ENCODE peak calls at places on chromosomes 2 and 18, in ten cellular contexts. G is NCI-H1092 treated with DMSO at 0.1 percent for 48 hours; Q is ACHN; D is CD8-positive, alpha-beta T cell; K is AG10803; R is caudate nucleus; T is M059J; X is CD8-positive, alpha-beta memory T cell; L is CD4-positive, alpha-beta memory T cell; A is frontal cortex. N is an unnamed sample.

GRCh38 chr2:71530246-71530986 is 77.1 kb downstream of the DYSF start:
- DNase-seq in R (no peak), K (peak; percentile 39), Q (peak; percentile 63), L (no peak), D (no peak), G (peak; percentile 12), A (peak; percentile 48), X (no peak), T (peak; percentile 33), N (no peak)

GRCh38 chr2:33395660-33396249 is 80.7 kb upstream of the RASGRP3 start:
- DNase-seq in G (peak; percentile 0), A (no peak), T (peak; percentile 59), R (no peak), X (no peak), Q (peak; percentile 59), L (no peak), K (peak; percentile 69), D (peak; percentile 45), N (no peak)

GRCh38 chr2:45643095-45643494 is 8.4 kb upstream of the PRKCE start:
- DNase-seq in G (no peak), L (no peak), Q (no peak), K (no peak), A (no peak), X (no peak), D (no peak), T (peak; percentile 12), R (no peak), N (no peak)

GRCh38 chr2:60247471-60247870 is 306.0 kb downstream of the BCL11A start:
- DNase-seq in R (no peak), T (no peak), X (no peak), Q (no peak), K (no peak), L (no peak), D (no peak), A (no peak), G (no peak), N (no peak)

GRCh38 chr2:241770185-241770935 is 6.3 kb upstream of the GAL3ST2 start:
- DNase-seq in K (no peak), Q (no peak), X (no peak), T (no peak), L (no peak), G (no peak), A (peak; percentile 30), D (no peak), R (no peak), N (no peak)

GRCh38 chr2:218022851-218023530 is 20.2 kb upstream of the TNS1 start:
- DNase-seq in K (no peak), G (no peak), X (peak; percentile 5), R (no peak), Q (no peak), L (no peak), D (no peak), T (no peak), A (no peak), N (no peak)

GRCh38 chr18:56298935-56299334 is 339.5 kb downstream of the TXNL1 start:
- DNase-seq in D (no peak), K (peak; percentile 27), L (no peak), R (no peak), A (no peak), Q (no peak), G (no peak), T (peak; percentile 75), X (no peak), N (peak; percentile 48)

GRCh38 chr2:10581990-10582389 is 107.8 kb downstream of the NOL10 start:
- DNase-seq in X (no peak), A (no peak), T (no peak), G (no peak), D (no peak), Q (no peak), K (no peak), R (no peak), L (no peak), N (no peak)

GRCh38 chr2:230779141-230779523 is 66.5 kb downstream of the CAB39 start:
- DNase-seq in A (no peak), X (no peak), D (no peak), L (no peak), T (no peak), Q (no peak), G (no peak), K (no peak), R (no peak), N (no peak)

GRCh38 chr2:37895135-37895534 is 30.0 kb upstream of the RMDN2 start:
- DNase-seq in Q (no peak), L (no peak), R (no peak), A (no peak), X (no peak), T (no peak), K (no peak), G (no peak), D (no peak), N (no peak)

GRCh38 chr18:46035701-46036680 is 36.1 kb downstream of the PSTPIP2 start:
- DNase-seq in T (peak; percentile 67), K (peak; percentile 75), R (no peak), A (no peak), X (no peak), D (no peak), G (no peak), L (no peak), Q (no peak), N (no peak)

GRCh38 chr2:172094319-172095145 is 8.2 kb downstream of the DLX2 start:
- DNase-seq in X (no peak), A (peak; percentile 68), R (no peak), Q (peak; percentile 74), L (no peak), G (peak; percentile 25), T (peak; percentile 60), K (no peak), D (no peak), N (no peak)

GRCh38 chr18:51182824-51183223 is 14.7 kb downstream of the MEX3C start:
- DNase-seq in G (no peak), L (no peak), A (no peak), K (no peak), Q (no peak), X (no peak), T (no peak), R (no peak), D (no peak), N (no peak)

GRCh38 chr2:149562304-149562703 is 25.3 kb downstream of the MMADHC start:
- DNase-seq in L (no peak), K (peak; percentile 50), D (no peak), R (no peak), T (peak; percentile 83), G (no peak), X (no peak), A (no peak), Q (peak; percentile 23), N (no peak)

GRCh38 chr2:230868947-230869690 is 4.4 kb downstream of the ITM2C start:
- DNase-seq in X (no peak), Q (no peak), D (no peak), G (no peak), T (no peak), R (no peak), K (no peak), A (no peak), L (no peak), N (no peak)

GRCh38 chr2:240136671-240137292 is 677 bp upstream of the COPS9 start:
- DNase-seq in R (no peak), T (no peak), G (no peak), D (no peak), A (no peak), L (no peak), Q (no peak), X (no peak), K (no peak), N (no peak)

GRCh38 chr2:62868947-62869346 is 163.4 kb downstream of the EHBP1 start:
- DNase-seq in K (no peak), A (no peak), D (no peak), R (no peak), G (no peak), X (no peak), L (no peak), Q (no peak), T (no peak), N (no peak)

GRCh38 chr2:225319872-225320271 is 79.6 kb upstream of the NYAP2 start:
- DNase-seq in D (no peak), T (no peak), A (no peak), Q (no peak), G (no peak), K (no peak), L (no peak), R (no peak), X (no peak), N (no peak)

GRCh38 chr2:241981076-241981700 is 111.7 kb downstream of the RTP5 start:
- DNase-seq in X (no peak), T (peak; percentile 5), K (no peak), Q (no peak), R (no peak), A (no peak), L (no peak), D (no peak), G (no peak), N (no peak)

GRCh38 chr18:24296273-24296672 is 101.4 kb downstream of the OSBPL1A start:
- DNase-seq in X (no peak), A (no peak), K (no peak), L (no peak), Q (no peak), T (no peak), G (no peak), R (no peak), D (no peak), N (no peak)

GRCh38 chr2:234240917-234241316 is 190.4 kb downstream of the SPP2 start:
- DNase-seq in L (no peak), A (no peak), G (no peak), K (peak; percentile 80), R (no peak), T (peak; percentile 82), X (no peak), Q (peak; percentile 61), D (no peak), N (no peak)

GRCh38 chr2:1052671-1053270 is 102.1 kb downstream of the SNTG2 start:
- DNase-seq in K (peak; percentile 52), X (no peak), T (no peak), L (no peak), G (peak; percentile 24), Q (no peak), A (no peak), D (no peak), R (no peak), N (no peak)

GRCh38 chr2:84181927-84182326 is 277.2 kb downstream of the SUCLG1 start:
- DNase-seq in D (no peak), K (no peak), X (no peak), Q (no peak), R (no peak), T (no peak), G (no peak), A (no peak), L (no peak), N (no peak)

GRCh38 chr2:235240574-235240973 is 253.3 kb upstream of the AGAP1 start:
- DNase-seq in X (no peak), Q (no peak), A (no peak), L (no peak), D (no peak), R (no peak), G (no peak), T (no peak), K (no peak), N (no peak)

GRCh38 chr2:196555726-196556125 is 83.8 kb upstream of the CCDC150 start:
- DNase-seq in D (no peak), L (no peak), X (no peak), R (no peak), K (peak; percentile 0), T (peak; percentile 59), G (no peak), A (no peak), Q (no peak), N (no peak)

GRCh38 chr2:196369967-196370366 is 198.6 kb upstream of the STK17B start:
- DNase-seq in T (peak; percentile 7), K (no peak), X (no peak), Q (no peak), G (no peak), R (no peak), D (no peak), L (no peak), A (no peak), N (peak; percentile 22)

GRCh38 chr2:199223791-199224190 is 233.9 kb downstream of the SATB2 start:
- DNase-seq in G (no peak), X (no peak), T (peak; percentile 89), Q (no peak), L (no peak), K (peak; percentile 5), D (no peak), A (no peak), R (no peak), N (peak; percentile 71)

GRCh38 chr18:63198868-63199742 is 120.5 kb downstream of the BCL2 start:
- DNase-seq in D (no peak), R (no peak), T (no peak), L (no peak), G (no peak), A (no peak), K (no peak), X (no peak), Q (no peak), N (no peak)

N was measured in epithelial cell of prostate.